ENCODE peak calls at places on chromosomes 1 and 21, in nine cellular contexts. D, R, Q, T, E, Z, A, V and F are unnamed samples.
A peak's percentile ranks its signal among the peaks of the same experiment; 100 is the strongest.

GRCh38 chr1:23169727-23170335 is 1.2 kb upstream of the LUZP1 start:
- DNase-seq in D (peak; percentile 69), R (no peak), Q (no peak), T (peak; percentile 30), E (no peak), Z (peak; percentile 67), A (no peak), V (peak; percentile 82), F (no peak)

GRCh38 chr1:190320952-190321351 is 156.7 kb downstream of the BRINP3 start:
- DNase-seq in D (peak; percentile 51), R (no peak), Q (no peak), T (peak; percentile 70), E (no peak), Z (peak; percentile 31), A (peak; percentile 29), V (no peak), F (no peak)

GRCh38 chr1:82162526-82163420 is 362.0 kb downstream of the ADGRL2 start:
- DNase-seq in D (no peak), R (no peak), Q (peak; percentile 39), T (no peak), E (no peak), Z (peak; percentile 66), A (no peak), V (no peak), F (no peak)

GRCh38 chr1:40696294-40696693 is 4.8 kb downstream of the NFYC start:
- DNase-seq in D (no peak), R (no peak), Q (no peak), T (no peak), E (no peak), Z (no peak), A (no peak), V (no peak), F (no peak)

GRCh38 chr1:92118826-92119225 is 38.7 kb downstream of the BTBD8 start:
- DNase-seq in D (no peak), R (no peak), Q (peak; percentile 43), T (no peak), E (no peak), Z (no peak), A (peak; percentile 67), V (no peak), F (no peak)

GRCh38 chr1:15100369-15101111 is 53.0 kb upstream of the TMEM51 start:
- DNase-seq in D (peak; percentile 12), R (no peak), Q (peak; percentile 57), T (peak; percentile 56), E (peak; percentile 57), Z (peak; percentile 39), A (peak; percentile 41), V (no peak), F (peak; percentile 84)

GRCh38 chr21:25639167-25639921 is at the start of gene JAM2:
- DNase-seq in D (peak; percentile 77), R (no peak), Q (peak; percentile 59), T (peak; percentile 35), E (peak; percentile 42), Z (peak; percentile 28), A (peak; percentile 41), V (peak; percentile 67), F (peak; percentile 65)

GRCh38 chr21:37780991-37781983 is 135.0 kb downstream of the KCNJ6 start:
- DNase-seq in D (no peak), R (no peak), Q (no peak), T (no peak), E (no peak), Z (no peak), A (peak; percentile 14), V (no peak), F (no peak)

GRCh38 chr21:34362136-34362444 is 1.7 kb upstream of the KCNE2 start:
- DNase-seq in D (no peak), R (no peak), Q (no peak), T (no peak), E (no peak), Z (no peak), A (no peak), V (no peak), F (no peak)

GRCh38 chr1:171313319-171313834 is 606 bp upstream of the FMO4 start:
- DNase-seq in D (no peak), R (no peak), Q (no peak), T (no peak), E (no peak), Z (no peak), A (no peak), V (no peak), F (no peak)

GRCh38 chr1:109252893-109253802 is 3.8 kb downstream of the CELSR2 start:
- DNase-seq in D (peak; percentile 95), R (peak; percentile 56), Q (no peak), T (no peak), E (no peak), Z (peak; percentile 73), A (no peak), V (peak; percentile 89), F (no peak)